ENCODE peak calls at places on chromosomes 6 and 20, in ten cellular contexts. One of them, this sample, is unnamed.

GRCh38 chr20:17619351-17620093 is 49.6 kb downstream of the DSTN start:
- DNase-seq in upper lobe of right lung: peak
- DNase-seq in left lung: peak
- DNase-seq in cardiac fibroblast: no peak
- DNase-seq in testis: no peak
- DNase-seq in PC-9: no peak
- DNase-seq in fibroblast of the aortic adventitia: no peak
- DNase-seq in neural progenitor cell: no peak
- DNase-seq in spleen: no peak
- DNase-seq in colonic mucosa: no peak
- DNase-seq in this sample: no peak

GRCh38 chr6:119134752-119135151 is 56.3 kb upstream of the FAM184A start:
- DNase-seq in colonic mucosa: no peak
- DNase-seq in PC-9: no peak
- DNase-seq in neural progenitor cell: no peak
- DNase-seq in fibroblast of the aortic adventitia: no peak
- DNase-seq in spleen: no peak
- DNase-seq in left lung: no peak
- DNase-seq in upper lobe of right lung: no peak
- DNase-seq in testis: no peak
- DNase-seq in cardiac fibroblast: no peak
- DNase-seq in this sample: no peak

GRCh38 chr20:1300083-1300840 is 28.7 kb downstream of the SDCBP2 start:
- DNase-seq in PC-9: no peak
- DNase-seq in cardiac fibroblast: no peak
- DNase-seq in testis: no peak
- DNase-seq in fibroblast of the aortic adventitia: no peak
- DNase-seq in left lung: no peak
- DNase-seq in colonic mucosa: no peak
- DNase-seq in spleen: peak
- DNase-seq in neural progenitor cell: no peak
- DNase-seq in upper lobe of right lung: no peak
- DNase-seq in this sample: no peak

GRCh38 chr20:24275946-24276705 is 193.3 kb upstream of the SYNDIG1 start:
- DNase-seq in upper lobe of right lung: no peak
- DNase-seq in PC-9: no peak
- DNase-seq in cardiac fibroblast: no peak
- DNase-seq in left lung: no peak
- DNase-seq in colonic mucosa: no peak
- DNase-seq in fibroblast of the aortic adventitia: no peak
- DNase-seq in spleen: no peak
- DNase-seq in testis: no peak
- DNase-seq in neural progenitor cell: no peak
- DNase-seq in this sample: no peak

GRCh38 chr6:31573239-31574105 is 1.4 kb downstream of the LTA start:
- DNase-seq in neural progenitor cell: no peak
- DNase-seq in PC-9: no peak
- DNase-seq in testis: no peak
- DNase-seq in left lung: no peak
- DNase-seq in fibroblast of the aortic adventitia: no peak
- DNase-seq in colonic mucosa: no peak
- DNase-seq in upper lobe of right lung: no peak
- DNase-seq in spleen: peak
- DNase-seq in cardiac fibroblast: no peak
- DNase-seq in this sample: no peak

GRCh38 chr20:63133481-63134091 is 82.3 kb downstream of the YTHDF1 start:
- DNase-seq in colonic mucosa: no peak
- DNase-seq in testis: no peak
- DNase-seq in left lung: no peak
- DNase-seq in cardiac fibroblast: no peak
- DNase-seq in fibroblast of the aortic adventitia: no peak
- DNase-seq in upper lobe of right lung: peak
- DNase-seq in neural progenitor cell: no peak
- DNase-seq in PC-9: no peak
- DNase-seq in spleen: peak
- DNase-seq in this sample: no peak

GRCh38 chr20:58131581-58132142 is 96.8 kb downstream of the ANKRD60 start:
- DNase-seq in upper lobe of right lung: no peak
- DNase-seq in neural progenitor cell: no peak
- DNase-seq in colonic mucosa: no peak
- DNase-seq in PC-9: peak
- DNase-seq in left lung: no peak
- DNase-seq in fibroblast of the aortic adventitia: peak
- DNase-seq in testis: no peak
- DNase-seq in cardiac fibroblast: peak
- DNase-seq in spleen: no peak
- DNase-seq in this sample: no peak

GRCh38 chr20:62504323-62504722 is 28.5 kb upstream of the GATA5 start:
- DNase-seq in left lung: no peak
- DNase-seq in cardiac fibroblast: no peak
- DNase-seq in fibroblast of the aortic adventitia: no peak
- DNase-seq in upper lobe of right lung: no peak
- DNase-seq in spleen: no peak
- DNase-seq in neural progenitor cell: no peak
- DNase-seq in testis: no peak
- DNase-seq in PC-9: no peak
- DNase-seq in colonic mucosa: no peak
- DNase-seq in this sample: no peak

GRCh38 chr20:51643390-51643789 is 100.9 kb upstream of the NFATC2 start:
- DNase-seq in colonic mucosa: no peak
- DNase-seq in fibroblast of the aortic adventitia: no peak
- DNase-seq in cardiac fibroblast: no peak
- DNase-seq in left lung: no peak
- DNase-seq in PC-9: no peak
- DNase-seq in neural progenitor cell: no peak
- DNase-seq in spleen: no peak
- DNase-seq in testis: no peak
- DNase-seq in upper lobe of right lung: no peak
- DNase-seq in this sample: no peak

GRCh38 chr6:43060034-43060754 is 763 bp downstream of the KLC4 start:
- DNase-seq in testis: no peak
- DNase-seq in PC-9: peak
- DNase-seq in spleen: no peak
- DNase-seq in fibroblast of the aortic adventitia: peak
- DNase-seq in left lung: no peak
- DNase-seq in neural progenitor cell: no peak
- DNase-seq in colonic mucosa: peak
- DNase-seq in cardiac fibroblast: no peak
- DNase-seq in upper lobe of right lung: peak
- DNase-seq in this sample: no peak

GRCh38 chr6:87972279-87972678 is 75.4 kb upstream of the SPACA1 start:
- DNase-seq in PC-9: no peak
- DNase-seq in fibroblast of the aortic adventitia: no peak
- DNase-seq in colonic mucosa: no peak
- DNase-seq in spleen: no peak
- DNase-seq in upper lobe of right lung: no peak
- DNase-seq in left lung: no peak
- DNase-seq in cardiac fibroblast: no peak
- DNase-seq in neural progenitor cell: no peak
- DNase-seq in testis: no peak
- DNase-seq in this sample: no peak

GRCh38 chr6:104789770-104790190 is 69.9 kb downstream of the HACE1 start:
- DNase-seq in spleen: no peak
- DNase-seq in cardiac fibroblast: peak
- DNase-seq in neural progenitor cell: no peak
- DNase-seq in upper lobe of right lung: no peak
- DNase-seq in testis: no peak
- DNase-seq in PC-9: no peak
- DNase-seq in fibroblast of the aortic adventitia: peak
- DNase-seq in colonic mucosa: no peak
- DNase-seq in left lung: no peak
- DNase-seq in this sample: peak

GRCh38 chr20:38970302-38970701 is 8.2 kb downstream of the DHX35 start:
- DNase-seq in fibroblast of the aortic adventitia: peak
- DNase-seq in upper lobe of right lung: no peak
- DNase-seq in testis: no peak
- DNase-seq in colonic mucosa: no peak
- DNase-seq in spleen: no peak
- DNase-seq in left lung: no peak
- DNase-seq in neural progenitor cell: no peak
- DNase-seq in cardiac fibroblast: peak
- DNase-seq in PC-9: no peak
- DNase-seq in this sample: no peak

DNA sequence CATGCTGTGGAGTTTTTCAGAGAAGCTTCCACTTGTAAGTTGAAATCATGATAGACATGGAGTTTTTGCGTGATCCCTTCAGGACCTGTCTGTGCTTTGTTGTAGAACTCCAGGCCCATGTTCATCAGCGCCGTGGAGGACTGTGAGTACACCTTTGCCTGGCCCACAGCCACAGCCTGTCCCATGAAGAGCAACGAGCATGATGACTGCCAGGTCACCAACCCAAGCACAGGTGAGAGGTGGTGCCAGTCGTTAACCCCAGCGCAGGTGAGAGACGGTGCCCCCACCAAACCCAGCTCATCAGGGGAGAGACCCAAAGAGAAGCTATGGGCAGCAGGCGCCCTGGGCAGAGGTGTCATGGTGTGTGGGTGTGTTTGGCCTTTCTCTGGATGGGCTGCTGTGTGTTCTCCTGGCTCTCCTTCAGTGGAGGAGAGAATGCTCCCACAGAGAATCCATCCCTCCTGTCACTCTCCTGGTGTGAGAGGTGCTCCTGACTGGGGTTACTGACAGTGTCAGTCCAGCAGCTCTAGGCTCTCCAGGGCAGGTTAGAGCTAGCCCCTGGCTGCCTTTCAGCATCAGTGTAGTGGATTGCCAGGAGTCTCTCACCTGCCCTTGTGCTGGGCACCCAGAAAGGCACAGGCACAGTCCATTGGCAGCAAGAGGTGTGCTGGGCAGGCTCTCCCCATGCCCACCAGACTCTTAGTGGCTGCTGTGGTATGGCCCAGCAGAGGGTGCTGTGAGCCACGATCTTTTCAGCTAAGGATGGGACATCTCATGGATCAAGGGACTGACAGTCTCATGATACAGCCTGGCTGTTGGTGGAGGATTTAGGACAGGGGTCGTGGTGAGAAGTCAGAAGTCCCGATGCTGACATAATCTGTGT is 49.6 kb upstream of the SLC22A1 start:
- DNase-seq in testis: no peak
- DNase-seq in neural progenitor cell: peak
- DNase-seq in fibroblast of the aortic adventitia: no peak
- DNase-seq in left lung: no peak
- DNase-seq in spleen: no peak
- DNase-seq in PC-9: no peak
- DNase-seq in cardiac fibroblast: peak
- DNase-seq in upper lobe of right lung: no peak
- DNase-seq in colonic mucosa: no peak
- DNase-seq in this sample: no peak
- TF ChIP-seq CTCF in testis: no peak
- TF ChIP-seq CTCF in neural progenitor cell: peak
- TF ChIP-seq CTCF in fibroblast of the aortic adventitia: no peak
- TF ChIP-seq CTCF in left lung: no peak
- TF ChIP-seq CTCF in spleen: no peak
- TF ChIP-seq CTCF in PC-9: no peak
- TF ChIP-seq CTCF in cardiac fibroblast: peak
- TF ChIP-seq CTCF in upper lobe of right lung: peak
- TF ChIP-seq CTCF in colonic mucosa: no peak
- TF ChIP-seq CTCF in this sample: peak

DNA sequence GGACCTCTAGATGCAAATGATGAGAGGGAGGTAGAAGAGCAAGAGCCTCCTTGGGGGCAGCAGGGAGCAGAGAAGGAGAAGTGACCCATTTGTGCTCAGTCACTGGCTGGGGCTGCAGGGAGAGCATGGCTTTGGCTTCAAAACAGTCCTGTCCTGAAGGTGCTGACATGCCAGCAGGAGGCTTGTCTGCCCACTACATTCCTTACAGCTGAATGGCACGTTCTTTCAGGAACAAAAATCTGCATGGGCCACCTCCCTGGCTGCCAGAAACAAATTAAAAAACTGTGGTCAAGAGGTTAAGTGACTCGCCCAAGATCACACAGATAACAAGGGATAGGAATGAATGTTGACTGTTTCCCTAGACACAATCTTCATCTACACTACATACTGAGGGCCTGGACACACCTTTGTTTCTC is 188.8 kb downstream of the HIVEP2 start:
- DNase-seq in fibroblast of the aortic adventitia: peak
- DNase-seq in left lung: no peak
- DNase-seq in cardiac fibroblast: peak
- DNase-seq in neural progenitor cell: no peak
- DNase-seq in spleen: no peak
- DNase-seq in upper lobe of right lung: no peak
- DNase-seq in colonic mucosa: no peak
- DNase-seq in PC-9: peak
- DNase-seq in testis: no peak
- DNase-seq in this sample: no peak
- TF ChIP-seq CTCF in fibroblast of the aortic adventitia: no peak
- TF ChIP-seq CTCF in left lung: no peak
- TF ChIP-seq CTCF in cardiac fibroblast: peak
- TF ChIP-seq CTCF in neural progenitor cell: no peak
- TF ChIP-seq CTCF in spleen: no peak
- TF ChIP-seq CTCF in upper lobe of right lung: no peak
- TF ChIP-seq CTCF in colonic mucosa: no peak
- TF ChIP-seq CTCF in PC-9: peak
- TF ChIP-seq CTCF in testis: no peak
- TF ChIP-seq CTCF in this sample: no peak

GRCh38 chr6:38933426-38933825 is 115.2 kb upstream of the GLP1R start:
- DNase-seq in left lung: no peak
- DNase-seq in fibroblast of the aortic adventitia: peak
- DNase-seq in colonic mucosa: no peak
- DNase-seq in neural progenitor cell: no peak
- DNase-seq in spleen: no peak
- DNase-seq in PC-9: no peak
- DNase-seq in cardiac fibroblast: peak
- DNase-seq in testis: no peak
- DNase-seq in upper lobe of right lung: no peak
- DNase-seq in this sample: peak
- TF ChIP-seq CTCF in left lung: no peak
- TF ChIP-seq CTCF in fibroblast of the aortic adventitia: peak
- TF ChIP-seq CTCF in colonic mucosa: no peak
- TF ChIP-seq CTCF in neural progenitor cell: no peak
- TF ChIP-seq CTCF in spleen: no peak
- TF ChIP-seq CTCF in PC-9: peak
- TF ChIP-seq CTCF in cardiac fibroblast: peak
- TF ChIP-seq CTCF in testis: no peak
- TF ChIP-seq CTCF in upper lobe of right lung: peak
- TF ChIP-seq CTCF in this sample: no peak

GRCh38 chr20:42392417-42392816 is 774.2 kb upstream of the CHD6 start:
- DNase-seq in colonic mucosa: no peak
- DNase-seq in neural progenitor cell: no peak
- DNase-seq in fibroblast of the aortic adventitia: no peak
- DNase-seq in PC-9: no peak
- DNase-seq in spleen: no peak
- DNase-seq in upper lobe of right lung: no peak
- DNase-seq in cardiac fibroblast: no peak
- DNase-seq in left lung: no peak
- DNase-seq in testis: no peak
- DNase-seq in this sample: no peak

GRCh38 chr20:42391807-42392206 is 773.6 kb upstream of the CHD6 start:
- DNase-seq in neural progenitor cell: no peak
- DNase-seq in cardiac fibroblast: no peak
- DNase-seq in upper lobe of right lung: no peak
- DNase-seq in colonic mucosa: no peak
- DNase-seq in PC-9: no peak
- DNase-seq in left lung: no peak
- DNase-seq in fibroblast of the aortic adventitia: no peak
- DNase-seq in spleen: no peak
- DNase-seq in testis: no peak
- DNase-seq in this sample: no peak
- TF ChIP-seq CTCF in neural progenitor cell: no peak
- TF ChIP-seq CTCF in cardiac fibroblast: no peak
- TF ChIP-seq CTCF in upper lobe of right lung: no peak
- TF ChIP-seq CTCF in colonic mucosa: no peak
- TF ChIP-seq CTCF in PC-9: no peak
- TF ChIP-seq CTCF in left lung: no peak
- TF ChIP-seq CTCF in fibroblast of the aortic adventitia: no peak
- TF ChIP-seq CTCF in spleen: no peak
- TF ChIP-seq CTCF in testis: no peak
- TF ChIP-seq CTCF in this sample: no peak